ENCODE peak calls at places on chromosomes 6 and 20, in four cellular contexts. L is colonic mucosa, U is aorta, I is SK-N-SH. D is an unnamed sample. For H3K27me3, the result is how much of the 10 kb centered on the place peaks cover.

GRCh38 chr6:165663283-165663735 is 268 bp upstream of the PDE10A start:
- DNase-seq in L (no peak), U (peak), I (peak), D (no peak)

GRCh38 chr6:10205120-10205519 is 209.8 kb downstream of the TFAP2A start:
- DNase-seq in L (no peak), U (no peak), I (no peak), D (no peak)

GRCh38 chr6:1463275-1463674 is 73.9 kb downstream of the FOXF2 start:
- DNase-seq in L (no peak), U (no peak), I (no peak), D (no peak)

GRCh38 chr6:83609248-83609647 is 96.9 kb downstream of the PRSS35 start:
- DNase-seq in L (no peak), U (no peak), I (peak), D (no peak)

GRCh38 chr6:52566853-52567279 is 10.0 kb downstream of the TRAM2 start:
- DNase-seq in L (no peak), U (peak), I (no peak), D (no peak)

GRCh38 chr6:453152-453551 is 61.6 kb downstream of the IRF4 start:
- DNase-seq in L (no peak), U (no peak), I (peak), D (no peak)

GRCh38 chr20:528923-529594 is 14.5 kb downstream of the CSNK2A1 start:
- DNase-seq in L (no peak), U (no peak), I (no peak), D (peak)

GRCh38 chr6:130385059-130385695 is 19.4 kb downstream of the TMEM200A start:
- DNase-seq in L (no peak), U (no peak), I (no peak), D (no peak)

GRCh38 chr20:16025084-16025483 is 548.2 kb downstream of the KIF16B start:
- DNase-seq in L (no peak), U (no peak), I (no peak), D (no peak)

GRCh38 chr20:33113387-33113908 is 34.0 kb downstream of the BPIFB4 start:
- DNase-seq in L (no peak), U (no peak), I (no peak), D (no peak)

GRCh38 chr20:53926428-53927028 is 143.9 kb downstream of the BCAS1 start:
- DNase-seq in L (peak), U (no peak), I (no peak), D (peak)

GRCh38 chr6:27592107-27592480 is 119.2 kb upstream of the ZNF184 start:
- DNase-seq in L (no peak), U (no peak), I (no peak), D (no peak)

GRCh38 chr6:75893058-75893775 is 144.2 kb downstream of the MYO6 start:
- DNase-seq in L (no peak), U (no peak), I (peak), D (peak)

GRCh38 chr6:114989279-114989964 is 646.6 kb upstream of the HS3ST5 start:
- DNase-seq in L (no peak), U (no peak), I (no peak), D (no peak)

GRCh38 chr20:23926941-23927872 is 47.7 kb upstream of the CST5 start:
- DNase-seq in L (no peak), U (no peak), I (peak), D (no peak)

GRCh38 chr20:41697861-41698559 is 79.8 kb upstream of the CHD6 start:
- DNase-seq in L (peak), U (no peak), I (peak), D (peak)

GRCh38 chr6:14881399-14881798 is 364.5 kb upstream of the JARID2 start:
- DNase-seq in L (no peak), U (no peak), I (no peak), D (no peak)

GRCh38 chr6:33815854-33816253 is 12.1 kb upstream of the MLN start:
- DNase-seq in L (no peak), U (no peak), I (peak), D (no peak)

GRCh38 chr20:20143165-20143564 is 90.8 kb downstream of the CFAP61 start:
- DNase-seq in L (no peak), U (no peak), I (no peak), D (no peak)
- H3K27me3 ChIP-seq in L (under half), U (under half), I (under half), D (under half)

GRCh38 chr6:49982046-49982445 is 12.6 kb upstream of the DEFB113 start:
- DNase-seq in L (no peak), U (no peak), I (no peak), D (no peak)

GRCh38 chr6:49980898-49981297 is 11.5 kb upstream of the DEFB113 start:
- DNase-seq in L (no peak), U (no peak), I (no peak), D (no peak)

GRCh38 chr6:49979584-49979983 is 10.2 kb upstream of the DEFB113 start:
- DNase-seq in L (no peak), U (no peak), I (no peak), D (no peak)

DNA sequence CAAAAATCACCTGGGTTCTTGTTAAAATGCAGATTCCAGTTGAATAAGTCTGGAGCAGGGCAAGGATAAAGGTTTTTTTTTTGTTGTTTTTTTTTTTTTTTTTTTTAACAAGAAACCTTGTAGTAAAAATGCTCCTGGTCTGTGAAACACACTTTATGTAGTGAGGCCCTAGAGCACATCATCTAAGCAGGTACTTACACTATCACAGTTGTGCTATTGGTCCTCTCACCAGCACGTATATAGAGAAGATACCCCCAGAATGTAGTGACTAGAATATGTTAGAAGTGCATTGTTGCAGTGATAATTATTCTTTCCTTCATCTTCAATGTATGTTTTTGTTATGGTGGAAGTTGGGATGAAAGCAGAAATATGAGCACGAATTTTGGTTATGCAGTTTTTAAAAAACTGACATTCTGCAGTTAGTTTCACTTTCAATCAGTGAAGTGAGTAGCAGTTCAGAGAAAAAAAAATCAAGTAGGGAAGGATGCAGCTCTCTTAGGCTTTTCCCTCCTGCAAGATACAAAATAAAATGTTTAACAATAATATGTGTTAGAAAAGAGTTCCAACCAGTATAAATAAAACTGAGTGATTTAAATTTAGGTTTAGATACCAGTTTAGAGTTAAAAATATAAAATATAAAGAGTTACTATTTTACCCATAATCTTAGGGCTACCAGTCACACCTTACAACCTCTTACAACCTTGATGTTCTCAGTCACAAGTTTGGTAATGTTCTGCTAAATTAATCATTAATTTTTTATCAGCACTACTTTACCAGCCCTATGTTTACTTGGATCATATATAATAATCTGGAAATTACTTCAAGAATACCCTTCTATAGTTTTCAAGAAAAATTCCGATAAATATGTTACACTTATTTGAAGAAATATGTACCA is 9.2 kb upstream of the DEFB113 start:
- DNase-seq in L (no peak), U (no peak), I (no peak), D (no peak)
- H3K4me3 ChIP-seq in L (no peak), U (peak), I (peak), D (peak)

GRCh38 chr20:13220857-13221297 is at the start of gene ISM1:
- DNase-seq in L (no peak), U (peak), I (peak), D (no peak)

GRCh38 chr20:13221313-13221672 is 219 bp downstream of the ISM1 start:
- DNase-seq in L (no peak), U (no peak), I (no peak), D (no peak)

GRCh38 chr20:13221673-13222318 is 722 bp downstream of the ISM1 start:
- DNase-seq in L (peak), U (peak), I (peak), D (no peak)

GRCh38 chr20:13219327-13220193 is 1.5 kb upstream of the ISM1 start:
- DNase-seq in L (peak), U (no peak), I (no peak), D (no peak)

DNA sequence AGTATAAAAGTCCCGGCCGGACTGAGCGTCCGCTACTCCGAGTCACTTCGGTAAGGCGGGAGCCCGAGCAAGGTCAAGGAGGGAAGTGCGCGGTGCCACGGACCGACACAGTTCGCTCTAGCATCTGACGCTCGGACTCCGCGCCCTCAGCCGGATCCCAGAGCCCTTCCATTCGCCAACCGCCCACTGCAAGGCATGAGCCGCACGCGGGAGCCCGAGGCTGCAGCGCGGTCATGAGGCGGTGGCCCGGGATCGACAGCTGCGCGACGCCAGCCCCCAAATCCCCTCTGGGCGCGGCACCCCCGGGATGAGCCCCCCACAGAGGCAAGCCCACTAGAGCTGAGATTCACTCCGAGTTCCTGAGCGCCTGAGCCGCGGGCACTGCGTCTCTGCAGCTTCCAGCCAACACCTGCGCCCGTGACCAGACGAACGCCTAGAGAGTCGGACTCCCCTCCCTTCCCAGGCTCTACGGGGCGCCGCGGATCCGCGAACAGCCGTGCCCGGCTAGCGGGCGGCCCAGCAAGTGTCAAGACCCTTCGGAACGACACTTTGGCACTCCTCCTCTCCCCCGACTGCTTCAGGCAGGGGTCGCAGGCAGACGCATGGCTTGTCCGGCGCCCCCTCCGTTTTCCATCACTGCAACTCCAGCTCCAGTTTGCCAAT is 749 bp upstream of the ISM1 start:
- DNase-seq in L (no peak), U (peak), I (peak), D (no peak)
- H3K27me3 ChIP-seq in L (under half), U (under half), I (under half), D (under half)

GRCh38 chr6:167574431-167575097 is 249.7 kb downstream of the TTLL2 start:
- DNase-seq in L (peak), U (peak), I (no peak), D (no peak)

GRCh38 chr6:167575201-167575696 is 250.4 kb downstream of the TTLL2 start:
- DNase-seq in L (peak), U (no peak), I (no peak), D (no peak)

GRCh38 chr6:167572841-167573271 is 248.0 kb downstream of the TTLL2 start:
- DNase-seq in L (peak), U (no peak), I (no peak), D (no peak)

GRCh38 chr6:167572106-167572505 is 247.2 kb downstream of the TTLL2 start:
- DNase-seq in L (peak), U (no peak), I (no peak), D (no peak)

GRCh38 chr6:167573461-167574215 is 248.8 kb downstream of the TTLL2 start:
- DNase-seq in L (peak), U (no peak), I (no peak), D (no peak)
- H3K4me3 ChIP-seq in L (no peak), U (no peak), I (no peak), D (no peak)